ENCODE peak calls at places on chromosomes 4 and X, in ten cellular contexts. O is cardiac muscle cell, L is HFF-Myc, C is tibial artery, V is foreskin fibroblast, W is epithelial cell of esophagus, Z is hepatocyte, X is astrocyte of the spinal cord, T is endodermal cell, U is psoas muscle. R is an unnamed sample.

GRCh38 chr4:78608684-78609083 is 57.1 kb downstream of the ANXA3 start:
- DNase-seq in U (no peak), T (no peak), O (no peak), Z (no peak), W (no peak), C (no peak), X (no peak), V (no peak), L (no peak), R (no peak)

GRCh38 chr4:118265312-118266144 is 87.3 kb downstream of the PRSS12 start:
- DNase-seq in L (no peak), Z (peak), X (no peak), C (no peak), T (no peak), V (peak), U (peak), O (peak), W (peak), R (no peak)

GRCh38 chr4:113682730-113683129 is 78.8 kb downstream of the CAMK2D start:
- DNase-seq in T (no peak), X (peak), Z (no peak), L (no peak), C (no peak), O (no peak), U (no peak), W (peak), V (peak), R (no peak)

GRCh38 chr4:172480471-172480870 is 667.3 kb downstream of the GALNTL6 start:
- DNase-seq in X (no peak), W (no peak), O (no peak), T (no peak), C (no peak), V (no peak), U (no peak), Z (no peak), L (no peak), R (no peak)

GRCh38 chrX:71496476-71496875 is 36.4 kb upstream of the OGT start:
- DNase-seq in X (no peak), C (no peak), L (no peak), O (no peak), V (no peak), W (no peak), Z (no peak), T (no peak), U (no peak), R (no peak)

GRCh38 chrX:2226182-2226581 is 274.6 kb downstream of the DHRSX start:
- DNase-seq in L (no peak), C (no peak), U (no peak), X (no peak), V (no peak), O (no peak), Z (no peak), W (no peak), T (no peak), R (no peak)

GRCh38 chr4:89101256-89102161 is 9.8 kb upstream of the TIGD2 start:
- DNase-seq in V (no peak), C (no peak), W (peak), Z (no peak), L (no peak), U (no peak), O (no peak), T (no peak), X (peak), R (peak)

GRCh38 chr4:27123050-27123768 is 262.6 kb downstream of the STIM2 start:
- DNase-seq in W (no peak), T (peak), O (no peak), V (peak), U (no peak), X (peak), C (no peak), Z (peak), L (no peak), R (no peak)

GRCh38 chr4:173834151-173834550 is 304.1 kb upstream of the HAND2 start:
- DNase-seq in T (no peak), U (no peak), V (peak), L (no peak), C (no peak), X (no peak), O (peak), W (peak), Z (no peak), R (peak)

GRCh38 chr4:165788686-165789463 is 84.2 kb upstream of the TLL1 start:
- DNase-seq in O (no peak), C (no peak), X (no peak), U (no peak), T (no peak), L (no peak), V (no peak), Z (no peak), W (no peak), R (no peak)

GRCh38 chrX:133511041-133511440 is 95.8 kb upstream of the GPC4 start:
- DNase-seq in U (no peak), W (no peak), T (no peak), O (no peak), Z (no peak), X (no peak), V (no peak), C (no peak), L (no peak), R (no peak)

GRCh38 chr4:138494931-138495330 is 252.8 kb upstream of the SLC7A11 start:
- DNase-seq in W (peak), U (no peak), L (peak), X (peak), O (peak), C (no peak), T (peak), V (peak), Z (no peak), R (peak)

GRCh38 chr4:25535701-25536473 is 119.8 kb upstream of the SLC34A2 start:
- DNase-seq in X (no peak), L (no peak), C (no peak), Z (no peak), O (peak), V (no peak), T (peak), W (no peak), U (no peak), R (no peak)

GRCh38 chr4:89222171-89222570 is 85.4 kb downstream of the GPRIN3 start:
- DNase-seq in C (no peak), U (no peak), W (peak), O (no peak), Z (peak), X (no peak), V (no peak), L (no peak), T (no peak), R (no peak)

GRCh38 chrX:118115948-118116307 is 682 bp downstream of the KLHL13 start:
- DNase-seq in C (no peak), W (no peak), X (no peak), Z (no peak), T (no peak), O (no peak), U (no peak), V (no peak), L (no peak), R (no peak)

GRCh38 chrX:41352329-41352801 is 18.4 kb downstream of the DDX3X start:
- DNase-seq in U (no peak), L (no peak), W (peak), V (no peak), C (no peak), O (no peak), Z (no peak), X (no peak), T (peak), R (no peak)

GRCh38 chrX:443676-444210 is 57.0 kb upstream of the PPP2R3B start:
- DNase-seq in O (no peak), X (no peak), C (no peak), U (peak), W (no peak), T (no peak), L (no peak), Z (no peak), V (no peak), R (no peak)

GRCh38 chr4:126242679-126243390 is 928.1 kb downstream of the FAT4 start:
- DNase-seq in W (no peak), L (no peak), X (no peak), U (peak), Z (no peak), V (no peak), C (peak), O (peak), T (no peak), R (peak)

GRCh38 chr4:186854256-186854655 is 130.6 kb upstream of the FAT1 start:
- DNase-seq in X (no peak), T (no peak), O (no peak), W (no peak), V (peak), Z (no peak), L (no peak), C (no peak), U (no peak), R (no peak)

GRCh38 chr4:8538703-8539567 is 41.3 kb upstream of the GPR78 start:
- DNase-seq in O (peak), X (peak), L (no peak), C (no peak), U (peak), Z (no peak), V (peak), W (peak), T (no peak), R (no peak)

GRCh38 chr4:62006108-62006507 is 806.0 kb downstream of the ADGRL3 start:
- DNase-seq in V (no peak), C (no peak), T (peak), U (no peak), Z (no peak), X (no peak), L (no peak), W (no peak), O (no peak), R (no peak)

GRCh38 chrX:24494544-24495113 is 29.5 kb downstream of the PDK3 start:
- DNase-seq in T (no peak), C (no peak), X (peak), U (no peak), L (peak), W (peak), O (peak), Z (peak), V (peak), R (peak)

GRCh38 chrX:130645955-130646583 is 244.3 kb downstream of the RBMX2 start:
- DNase-seq in T (no peak), U (no peak), V (no peak), W (no peak), X (peak), C (no peak), L (no peak), O (no peak), Z (no peak), R (no peak)

GRCh38 chrX:38940547-38940946 is 139.3 kb downstream of the MID1IP1 start:
- DNase-seq in W (peak), C (no peak), L (no peak), T (no peak), O (peak), U (no peak), V (peak), Z (no peak), X (no peak), R (peak)

GRCh38 chrX:148960060-148960459 is 459.6 kb downstream of the AFF2 start:
- DNase-seq in T (no peak), U (no peak), L (no peak), W (peak), X (no peak), C (no peak), Z (no peak), V (no peak), O (peak), R (peak)
- H3K4me3 ChIP-seq in T (no peak), U (no peak), L (no peak), W (no peak), X (no peak), C (no peak), Z (no peak), V (no peak), O (no peak), R (no peak)

GRCh38 chrX:25968920-25969319 is 169.2 kb upstream of the MAGEB18 start:
- DNase-seq in Z (peak), W (peak), U (no peak), V (peak), T (peak), L (no peak), C (no peak), X (peak), O (peak), R (peak)
- TF ChIP-seq CTCF in Z (peak), W (peak), U (no peak), V (no peak), T (peak), L (no peak), C (no peak), X (peak), O (peak), R (peak)

GRCh38 chrX:73852022-73852421 is 289.0 kb downstream of the CHIC1 start:
- DNase-seq in W (no peak), O (no peak), X (no peak), L (no peak), U (no peak), T (no peak), C (no peak), V (no peak), Z (no peak), R (no peak)
- H3K4me3 ChIP-seq in W (no peak), O (no peak), X (peak), L (no peak), U (peak), T (no peak), C (no peak), V (no peak), Z (no peak), R (no peak)

DNA sequence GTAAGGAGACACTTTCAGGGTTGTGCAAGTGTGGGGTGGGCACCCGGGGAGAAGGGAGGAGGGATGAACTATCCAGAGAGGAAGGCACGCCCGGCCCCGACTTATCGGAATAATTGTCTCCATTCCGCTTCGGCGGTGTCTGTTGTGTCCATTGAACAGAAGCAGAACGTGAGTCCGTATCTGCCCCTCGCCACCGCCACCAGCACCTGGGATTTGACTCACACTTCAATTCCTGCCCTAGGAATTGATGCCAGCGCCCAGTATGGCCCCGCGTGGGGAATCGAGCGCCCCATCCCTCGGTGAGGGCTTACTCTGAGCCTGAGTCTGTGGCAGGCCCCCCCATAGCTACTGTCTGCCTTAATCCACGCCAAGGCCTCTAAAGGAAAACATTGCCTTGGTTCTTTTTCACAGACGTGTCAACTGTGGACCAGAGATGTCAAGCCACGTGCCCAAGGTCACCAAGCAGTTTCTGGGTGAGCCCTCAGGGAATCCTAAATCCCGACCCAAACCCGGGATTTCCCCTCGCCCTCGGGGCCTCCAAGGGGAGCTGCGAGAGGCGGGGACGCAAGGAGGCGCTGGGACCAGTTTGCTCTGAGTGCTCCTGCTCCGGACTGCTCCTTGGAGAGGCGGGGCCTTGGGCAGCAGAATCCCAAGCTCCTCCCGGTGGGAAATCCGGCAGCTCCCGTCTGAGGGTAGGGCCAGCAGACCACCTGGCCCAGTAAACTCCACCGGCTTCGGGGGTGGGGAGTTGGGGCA is 12.9 kb downstream of the MSX1 start:
- DNase-seq in O (no peak), T (peak), W (no peak), Z (peak), L (no peak), X (no peak), V (no peak), C (no peak), U (no peak), R (no peak)
- TF ChIP-seq CTCF in O (no peak), T (peak), W (no peak), Z (no peak), L (peak), X (no peak), V (no peak), C (no peak), U (no peak), R (no peak)

R was measured in cardiac fibroblast.